ENCODE peak calls at places on chromosomes 7 and 10, in eight cellular contexts. One of them, this sample, is unnamed. For H3K4me1, the result is how much of the 10 kb centered on the place peaks cover.

GRCh38 chr7:1705856-1706255 is 35.8 kb downstream of the ELFN1 start:
- DNase-seq in mesendoderm: no peak
- DNase-seq in uterus: no peak
- DNase-seq in PC-3: no peak
- DNase-seq in neuronal stem cell: no peak
- DNase-seq in breast epithelium: no peak
- DNase-seq in adrenal gland: peak
- DNase-seq in IMR-90: no peak
- DNase-seq in this sample: peak

GRCh38 chr7:1412322-1413261 is 46.7 kb downstream of the MICALL2 start:
- DNase-seq in mesendoderm: peak
- DNase-seq in uterus: peak
- DNase-seq in PC-3: peak
- DNase-seq in neuronal stem cell: peak
- DNase-seq in breast epithelium: peak
- DNase-seq in adrenal gland: peak
- DNase-seq in IMR-90: peak
- DNase-seq in this sample: peak

GRCh38 chr7:155277385-155277994 is 20.2 kb upstream of the INSIG1 start:
- DNase-seq in mesendoderm: no peak
- DNase-seq in uterus: no peak
- DNase-seq in PC-3: peak
- DNase-seq in neuronal stem cell: no peak
- DNase-seq in breast epithelium: no peak
- DNase-seq in adrenal gland: no peak
- DNase-seq in IMR-90: no peak
- DNase-seq in this sample: no peak

GRCh38 chr10:88979153-88979562 is 11.4 kb upstream of the FAS start:
- DNase-seq in mesendoderm: peak
- DNase-seq in uterus: peak
- DNase-seq in PC-3: no peak
- DNase-seq in neuronal stem cell: no peak
- DNase-seq in breast epithelium: peak
- DNase-seq in adrenal gland: peak
- DNase-seq in IMR-90: peak
- DNase-seq in this sample: no peak

GRCh38 chr7:112668561-112668960 is 121.6 kb downstream of the TMEM168 start:
- DNase-seq in mesendoderm: peak
- DNase-seq in uterus: no peak
- DNase-seq in PC-3: no peak
- DNase-seq in neuronal stem cell: no peak
- DNase-seq in breast epithelium: no peak
- DNase-seq in adrenal gland: no peak
- DNase-seq in IMR-90: no peak
- DNase-seq in this sample: no peak

GRCh38 chr7:151236406-151236805 is 4.1 kb downstream of the CHPF2 start:
- DNase-seq in mesendoderm: no peak
- DNase-seq in uterus: no peak
- DNase-seq in PC-3: no peak
- DNase-seq in neuronal stem cell: no peak
- DNase-seq in breast epithelium: no peak
- DNase-seq in adrenal gland: no peak
- DNase-seq in IMR-90: no peak
- DNase-seq in this sample: no peak

GRCh38 chr7:38215115-38215514 is 37.1 kb downstream of the STARD3NL start:
- DNase-seq in mesendoderm: no peak
- DNase-seq in uterus: no peak
- DNase-seq in PC-3: no peak
- DNase-seq in neuronal stem cell: no peak
- DNase-seq in breast epithelium: no peak
- DNase-seq in adrenal gland: no peak
- DNase-seq in IMR-90: no peak
- DNase-seq in this sample: no peak

GRCh38 chr10:78871796-78872195 is 197.0 kb upstream of the ZMIZ1 start:
- DNase-seq in mesendoderm: no peak
- DNase-seq in uterus: no peak
- DNase-seq in PC-3: no peak
- DNase-seq in neuronal stem cell: no peak
- DNase-seq in breast epithelium: no peak
- DNase-seq in adrenal gland: no peak
- DNase-seq in IMR-90: no peak
- DNase-seq in this sample: no peak

DNA sequence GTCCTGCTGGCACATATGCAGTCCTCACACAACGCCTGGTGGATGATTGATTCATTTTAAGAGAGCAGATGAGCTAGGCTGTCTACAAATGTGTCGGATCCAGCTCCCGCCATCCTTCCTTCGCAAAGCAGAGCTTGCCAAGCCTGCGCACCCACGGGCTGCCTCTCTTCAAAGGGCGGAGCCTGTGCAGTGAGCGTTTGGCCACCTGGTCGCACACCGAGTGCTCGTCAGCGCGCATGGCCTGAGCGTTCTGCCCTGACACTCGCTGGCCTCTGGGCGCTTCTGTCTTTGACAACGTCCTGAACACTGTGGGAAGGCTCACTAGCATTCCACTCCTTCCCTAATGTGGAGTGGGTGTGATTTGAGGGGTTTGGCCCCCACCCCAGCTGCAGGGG is 47.1 kb upstream of the TMEM72 start:
- DNase-seq in mesendoderm: peak
- DNase-seq in uterus: peak
- DNase-seq in PC-3: peak
- DNase-seq in neuronal stem cell: peak
- DNase-seq in breast epithelium: peak
- DNase-seq in adrenal gland: no peak
- DNase-seq in IMR-90: no peak
- DNase-seq in this sample: no peak
- H3K4me1 ChIP-seq in mesendoderm: under half
- H3K4me1 ChIP-seq in uterus: under half
- H3K4me1 ChIP-seq in PC-3: under half
- H3K4me1 ChIP-seq in neuronal stem cell: under half
- H3K4me1 ChIP-seq in breast epithelium: under half
- H3K4me1 ChIP-seq in adrenal gland: under half
- H3K4me1 ChIP-seq in IMR-90: under half
- H3K4me1 ChIP-seq in this sample: under half

GRCh38 chr7:128739990-128740682 is 977 bp downstream of the CALU start:
- DNase-seq in mesendoderm: no peak
- DNase-seq in uterus: no peak
- DNase-seq in PC-3: no peak
- DNase-seq in neuronal stem cell: no peak
- DNase-seq in breast epithelium: no peak
- DNase-seq in adrenal gland: no peak
- DNase-seq in IMR-90: no peak
- DNase-seq in this sample: no peak
- H3K4me1 ChIP-seq in mesendoderm: under half
- H3K4me1 ChIP-seq in uterus: under half
- H3K4me1 ChIP-seq in PC-3: under half
- H3K4me1 ChIP-seq in neuronal stem cell: under half
- H3K4me1 ChIP-seq in breast epithelium: under half
- H3K4me1 ChIP-seq in adrenal gland: under half
- H3K4me1 ChIP-seq in IMR-90: under half
- H3K4me1 ChIP-seq in this sample: half or more

GRCh38 chr10:22597142-22597541 is 117.2 kb downstream of the PIP4K2A start:
- DNase-seq in mesendoderm: peak
- DNase-seq in uterus: no peak
- DNase-seq in PC-3: no peak
- DNase-seq in neuronal stem cell: no peak
- DNase-seq in breast epithelium: no peak
- DNase-seq in adrenal gland: no peak
- DNase-seq in IMR-90: peak
- DNase-seq in this sample: no peak
- H3K4me1 ChIP-seq in mesendoderm: under half
- H3K4me1 ChIP-seq in uterus: under half
- H3K4me1 ChIP-seq in PC-3: under half
- H3K4me1 ChIP-seq in neuronal stem cell: under half
- H3K4me1 ChIP-seq in breast epithelium: under half
- H3K4me1 ChIP-seq in adrenal gland: under half
- H3K4me1 ChIP-seq in IMR-90: under half
- H3K4me1 ChIP-seq in this sample: under half

GRCh38 chr10:103120546-103120945 is 72.5 kb downstream of the NT5C2 start:
- DNase-seq in mesendoderm: no peak
- DNase-seq in uterus: no peak
- DNase-seq in PC-3: no peak
- DNase-seq in neuronal stem cell: no peak
- DNase-seq in breast epithelium: no peak
- DNase-seq in adrenal gland: no peak
- DNase-seq in IMR-90: no peak
- DNase-seq in this sample: no peak
- H3K4me1 ChIP-seq in mesendoderm: under half
- H3K4me1 ChIP-seq in uterus: under half
- H3K4me1 ChIP-seq in PC-3: under half
- H3K4me1 ChIP-seq in neuronal stem cell: under half
- H3K4me1 ChIP-seq in breast epithelium: under half
- H3K4me1 ChIP-seq in adrenal gland: under half
- H3K4me1 ChIP-seq in IMR-90: under half
- H3K4me1 ChIP-seq in this sample: half or more

DNA sequence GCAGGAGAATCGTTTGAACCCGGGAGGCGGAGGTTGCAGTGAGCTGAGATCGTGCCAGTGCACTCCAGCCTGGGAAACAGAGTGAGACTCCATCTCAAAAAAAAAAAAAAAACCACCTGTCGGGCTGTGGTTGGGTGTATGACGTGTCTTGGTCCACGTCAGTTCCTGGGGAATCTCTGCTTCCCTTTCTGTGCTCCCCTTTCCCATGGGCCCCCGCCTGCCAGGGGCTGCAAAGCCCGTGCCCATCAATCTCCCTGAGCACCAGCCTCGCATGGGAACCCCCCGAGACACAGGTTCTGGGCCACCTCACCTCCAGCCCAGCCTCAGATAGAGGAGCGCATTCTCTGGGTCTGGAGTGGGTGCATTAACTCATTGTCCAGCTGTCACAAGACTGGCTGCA is 2.3 kb upstream of the SH2B2 start:
- DNase-seq in mesendoderm: no peak
- DNase-seq in uterus: no peak
- DNase-seq in PC-3: no peak
- DNase-seq in neuronal stem cell: no peak
- DNase-seq in breast epithelium: no peak
- DNase-seq in adrenal gland: no peak
- DNase-seq in IMR-90: no peak
- DNase-seq in this sample: no peak
- H3K4me1 ChIP-seq in mesendoderm: under half
- H3K4me1 ChIP-seq in uterus: under half
- H3K4me1 ChIP-seq in PC-3: under half
- H3K4me1 ChIP-seq in neuronal stem cell: under half
- H3K4me1 ChIP-seq in breast epithelium: under half
- H3K4me1 ChIP-seq in adrenal gland: under half
- H3K4me1 ChIP-seq in IMR-90: under half
- H3K4me1 ChIP-seq in this sample: under half

This sample was measured in stomach.